ENCODE peak calls at places on chromosomes 7 and 10, in ten cellular contexts. F is amniotic stem cell; M is stimulated activated CD4-positive, alpha-beta T cell treated with anti-CD3 and anti-CD28 coated beads, Interleukin-2, amount 100 ng/mL, for 48 hours; T is neural crest cell; A is SK-N-SH; V is testis; B is caudate nucleus; U is skeletal muscle cell; E is NCI-H1092 treated with DMSO at 0.1 percent for 48 hours; H is RPMI7951. K is an unnamed sample.

GRCh38 chr10:68196707-68197106 is 35.2 kb downstream of the ATOH7 start:
- DNase-seq in F (no peak), M (no peak), T (no peak), A (no peak), V (no peak), B (no peak), U (no peak), E (no peak), H (no peak), K (no peak)

GRCh38 chr10:113458944-113459343 is 93.9 kb upstream of the HABP2 start:
- DNase-seq in F (no peak), M (no peak), T (no peak), A (no peak), V (no peak), B (no peak), U (no peak), E (no peak), H (no peak), K (no peak)

GRCh38 chr10:76583711-76584161 is 1053.9 kb downstream of the KCNMA1 start:
- DNase-seq in F (peak; percentile 49), M (no peak), T (no peak), A (no peak), V (no peak), B (no peak), U (peak; percentile 85), E (no peak), H (peak; percentile 65), K (no peak)

GRCh38 chr7:130814753-130815152 is 80.7 kb upstream of the KLF14 start:
- DNase-seq in F (no peak), M (no peak), T (no peak), A (no peak), V (peak; percentile 31), B (no peak), U (no peak), E (no peak), H (peak; percentile 53), K (no peak)

GRCh38 chr7:36937754-36938551 is 213.7 kb upstream of the AOAH start:
- DNase-seq in F (no peak), M (no peak), T (no peak), A (no peak), V (no peak), B (no peak), U (no peak), E (no peak), H (no peak), K (no peak)

GRCh38 chr7:4878336-4879335 is 4.9 kb downstream of the RADIL start:
- DNase-seq in F (no peak), M (no peak), T (no peak), A (no peak), V (no peak), B (no peak), U (no peak), E (no peak), H (no peak), K (no peak)

GRCh38 chr10:43304687-43305333 is 37.9 kb upstream of the RASGEF1A start:
- DNase-seq in F (no peak), M (peak; percentile 51), T (peak; percentile 36), A (peak; percentile 62), V (peak; percentile 80), B (no peak), U (no peak), E (no peak), H (peak; percentile 54), K (peak; percentile 19)

GRCh38 chr10:18368681-18369080 is 228.5 kb downstream of the CACNB2 start:
- DNase-seq in F (no peak), M (no peak), T (no peak), A (no peak), V (no peak), B (no peak), U (no peak), E (no peak), H (no peak), K (no peak)

GRCh38 chr10:120735773-120736371 is 115.3 kb upstream of the WDR11 start:
- DNase-seq in F (no peak), M (no peak), T (no peak), A (peak; percentile 22), V (no peak), B (no peak), U (no peak), E (peak; percentile 6), H (peak; percentile 24), K (no peak)

GRCh38 chr10:73925539-73925938 is 14.6 kb downstream of the PLAU start:
- DNase-seq in F (no peak), M (no peak), T (no peak), A (no peak), V (no peak), B (no peak), U (no peak), E (no peak), H (no peak), K (no peak)

GRCh38 chr10:58089739-58090138 is 178.0 kb downstream of the IPMK start:
- DNase-seq in F (no peak), M (no peak), T (no peak), A (no peak), V (no peak), B (no peak), U (no peak), E (no peak), H (no peak), K (no peak)

GRCh38 chr7:45347804-45348203 is 190.2 kb downstream of the RAMP3 start:
- DNase-seq in F (peak; percentile 63), M (no peak), T (peak; percentile 18), A (peak; percentile 85), V (no peak), B (no peak), U (no peak), E (no peak), H (peak; percentile 100), K (no peak)

GRCh38 chr10:6208781-6209235 is 6.1 kb downstream of the PFKFB3 start:
- DNase-seq in F (no peak), M (no peak), T (no peak), A (peak; percentile 50), V (no peak), B (no peak), U (no peak), E (no peak), H (peak; percentile 75), K (no peak)

GRCh38 chr10:44476421-44476820 is 91.5 kb upstream of the CXCL12 start:
- DNase-seq in F (no peak), M (no peak), T (no peak), A (no peak), V (no peak), B (no peak), U (no peak), E (no peak), H (no peak), K (no peak)

GRCh38 chr10:947051-947450 is 15.5 kb upstream of the LARP4B start:
- DNase-seq in F (no peak), M (no peak), T (no peak), A (no peak), V (no peak), B (no peak), U (no peak), E (no peak), H (peak; percentile 15), K (no peak)

GRCh38 chr7:48063985-48064384 is 25.1 kb upstream of the UPP1 start:
- DNase-seq in F (no peak), M (no peak), T (no peak), A (no peak), V (no peak), B (no peak), U (no peak), E (no peak), H (no peak), K (no peak)

GRCh38 chr7:77461246-77461645 is 45.1 kb upstream of the GSAP start:
- DNase-seq in F (no peak), M (no peak), T (no peak), A (no peak), V (no peak), B (no peak), U (no peak), E (no peak), H (peak; percentile 19), K (no peak)

GRCh38 chr10:68156373-68157185 is 47.3 kb downstream of the MYPN start:
- DNase-seq in F (peak; percentile 48), M (peak; percentile 54), T (peak; percentile 36), A (peak; percentile 35), V (peak; percentile 85), B (no peak), U (no peak), E (no peak), H (peak; percentile 66), K (no peak)

GRCh38 chr7:30474893-30475292 is 3.7 kb downstream of the NOD1 start:
- DNase-seq in F (no peak), M (no peak), T (no peak), A (no peak), V (no peak), B (no peak), U (peak; percentile 93), E (no peak), H (no peak), K (no peak)

GRCh38 chr7:140509789-140510188 is 30.5 kb upstream of the MKRN1 start:
- DNase-seq in F (no peak), M (no peak), T (no peak), A (no peak), V (no peak), B (no peak), U (no peak), E (no peak), H (no peak), K (no peak)

GRCh38 chr10:120283093-120283492 is 173.9 kb upstream of the PLPP4 start:
- DNase-seq in F (no peak), M (no peak), T (no peak), A (no peak), V (no peak), B (no peak), U (no peak), E (no peak), H (no peak), K (no peak)

GRCh38 chr7:151598045-151598444 is 78.3 kb upstream of the RHEB start:
- DNase-seq in F (peak; percentile 39), M (no peak), T (no peak), A (no peak), V (no peak), B (no peak), U (peak; percentile 80), E (no peak), H (peak; percentile 81), K (no peak)

GRCh38 chr10:11230706-11231105 is 213.0 kb downstream of the CELF2 start:
- DNase-seq in F (no peak), M (no peak), T (no peak), A (no peak), V (no peak), B (no peak), U (no peak), E (no peak), H (no peak), K (no peak)

GRCh38 chr7:974820-975681 is at the start of gene COX19:
- DNase-seq in F (peak; percentile 83), M (peak; percentile 93), T (peak; percentile 88), A (peak; percentile 100), V (peak; percentile 90), B (peak; percentile 76), U (peak; percentile 60), E (peak; percentile 85), H (peak; percentile 89), K (peak; percentile 96)

GRCh38 chr10:124092270-124093075 is 925 bp downstream of the CHST15 start:
- DNase-seq in F (no peak), M (no peak), T (peak; percentile 23), A (peak; percentile 80), V (peak; percentile 52), B (no peak), U (no peak), E (peak; percentile 14), H (peak; percentile 70), K (no peak)

GRCh38 chr7:155811895-155812761 is at the start of gene SHH:
- DNase-seq in F (no peak), M (no peak), T (no peak), A (no peak), V (no peak), B (no peak), U (no peak), E (no peak), H (no peak), K (peak; percentile 90)

GRCh38 chr10:132104471-132105301 is 38.9 kb downstream of the JAKMIP3 start:
- DNase-seq in F (no peak), M (no peak), T (no peak), A (no peak), V (peak; percentile 9), B (no peak), U (no peak), E (no peak), H (no peak), K (no peak)

GRCh38 chr10:70747192-70747965 is 37.8 kb downstream of the TBATA start:
- DNase-seq in F (no peak), M (no peak), T (no peak), A (no peak), V (no peak), B (no peak), U (no peak), E (no peak), H (no peak), K (no peak)